ENCODE peak calls at places on chromosomes 13 and 19, in seven cellular contexts. P is kidney epithelial cell; W is brain microvascular endothelial cell; E is effector memory CD4-positive, alpha-beta T cell; G is neural progenitor cell; A is GM23248; J is retinal pigment epithelial cell. T is an unnamed sample.

GRCh38 chr19:54096642-54097106 is 3.9 kb downstream of the OSCAR start:
- DNase-seq in P (no peak), G (peak), A (peak), W (no peak), E (no peak), J (no peak), T (no peak)

GRCh38 chr13:26716984-26717383 is 43.6 kb downstream of the GPR12 start:
- DNase-seq in J (no peak), W (no peak), P (no peak), E (no peak), A (no peak), G (no peak), T (no peak)

GRCh38 chr13:30722361-30722760 is 13.0 kb upstream of the ALOX5AP start:
- DNase-seq in J (no peak), W (no peak), E (no peak), A (no peak), P (no peak), G (no peak), T (no peak)

GRCh38 chr13:40812724-40813445 is 23.5 kb downstream of the SLC25A15 start:
- DNase-seq in W (peak), A (peak), J (no peak), P (peak), E (no peak), G (no peak), T (no peak)

GRCh38 chr13:34179481-34179880 is 361.5 kb downstream of the RFC3 start:
- DNase-seq in P (no peak), E (no peak), J (peak), A (peak), G (peak), W (no peak), T (no peak)

GRCh38 chr13:89968468-89968867 is 1379.0 kb upstream of the MIR17HG start:
- DNase-seq in J (no peak), E (no peak), P (no peak), G (no peak), A (no peak), W (no peak), T (no peak)

GRCh38 chr19:38691938-38692457 is 44.5 kb downstream of the ACTN4 start:
- DNase-seq in G (no peak), P (peak), J (peak), E (no peak), W (peak), A (peak), T (peak)

GRCh38 chr13:112870062-112870352 is 99.0 kb upstream of the MCF2L start:
- DNase-seq in W (no peak), E (no peak), J (no peak), A (no peak), G (no peak), P (no peak), T (no peak)

GRCh38 chr19:44677019-44677809 is 5.9 kb downstream of the CEACAM19 start:
- DNase-seq in E (no peak), G (peak), P (no peak), W (peak), A (peak), J (peak), T (no peak)

GRCh38 chr13:83019986-83020385 is 862.3 kb downstream of the SLITRK1 start:
- DNase-seq in G (no peak), W (no peak), A (no peak), P (no peak), J (no peak), E (no peak), T (no peak)

GRCh38 chr19:36573020-36573947 is at the start of gene ZNF529:
- DNase-seq in E (peak), W (peak), G (peak), A (peak), J (peak), P (peak), T (peak)

GRCh38 chr13:101300531-101300930 is 115.8 kb downstream of the NALCN start:
- DNase-seq in G (no peak), J (no peak), A (no peak), W (no peak), P (no peak), E (no peak), T (no peak)

GRCh38 chr13:102651892-102652291 is 43.0 kb downstream of the METTL21C start:
- DNase-seq in E (no peak), W (peak), G (no peak), A (no peak), J (no peak), P (peak), T (peak)

GRCh38 chr13:108086678-108087077 is 128.7 kb downstream of the LIG4 start:
- DNase-seq in W (peak), E (no peak), G (peak), A (peak), P (peak), J (no peak), T (no peak)

GRCh38 chr13:99217461-99218101 is 16.9 kb downstream of the UBAC2 start:
- DNase-seq in E (no peak), P (no peak), J (no peak), W (no peak), G (no peak), A (no peak), T (no peak)

GRCh38 chr13:99211421-99212035 is 10.9 kb downstream of the UBAC2 start:
- DNase-seq in G (no peak), E (no peak), P (no peak), A (no peak), J (no peak), W (no peak), T (no peak)

GRCh38 chr13:99214232-99214631 is 13.6 kb downstream of the UBAC2 start:
- DNase-seq in E (no peak), A (no peak), P (no peak), G (no peak), W (no peak), J (no peak), T (no peak)

GRCh38 chr13:99215466-99215865 is 14.8 kb downstream of the UBAC2 start:
- DNase-seq in A (no peak), E (peak), W (no peak), G (no peak), P (no peak), J (no peak), T (no peak)

GRCh38 chr13:99214691-99215090 is 14.0 kb downstream of the UBAC2 start:
- DNase-seq in W (no peak), E (no peak), J (no peak), A (no peak), P (no peak), G (no peak), T (no peak)
- H3K4me3 ChIP-seq in W (no peak), E (peak), J (no peak), A (no peak), P (no peak), G (no peak), T (no peak)

GRCh38 chr19:18481505-18482222 is 40.2 kb downstream of the ELL start:
- DNase-seq in G (no peak), P (no peak), A (no peak), J (no peak), W (no peak), E (no peak), T (no peak)

GRCh38 chr19:18477974-18478373 is 40.0 kb upstream of the ISYNA1 start:
- DNase-seq in P (no peak), W (no peak), G (no peak), J (no peak), A (no peak), E (no peak), T (no peak)

GRCh38 chr19:18478545-18479311 is 40.8 kb upstream of the ISYNA1 start:
- DNase-seq in J (no peak), G (no peak), A (peak), E (peak), P (peak), W (peak), T (peak)

GRCh38 chr19:18477042-18477760 is 39.3 kb upstream of the ISYNA1 start:
- DNase-seq in A (peak), J (no peak), G (no peak), P (no peak), W (no peak), E (no peak), T (no peak)

GRCh38 chr19:18479964-18480723 is 41.7 kb downstream of the ELL start:
- DNase-seq in P (no peak), W (no peak), J (no peak), A (peak), E (no peak), G (no peak), T (no peak)
- H3K4me3 ChIP-seq in P (no peak), W (no peak), J (no peak), A (peak), E (no peak), G (no peak), T (no peak)

DNA sequence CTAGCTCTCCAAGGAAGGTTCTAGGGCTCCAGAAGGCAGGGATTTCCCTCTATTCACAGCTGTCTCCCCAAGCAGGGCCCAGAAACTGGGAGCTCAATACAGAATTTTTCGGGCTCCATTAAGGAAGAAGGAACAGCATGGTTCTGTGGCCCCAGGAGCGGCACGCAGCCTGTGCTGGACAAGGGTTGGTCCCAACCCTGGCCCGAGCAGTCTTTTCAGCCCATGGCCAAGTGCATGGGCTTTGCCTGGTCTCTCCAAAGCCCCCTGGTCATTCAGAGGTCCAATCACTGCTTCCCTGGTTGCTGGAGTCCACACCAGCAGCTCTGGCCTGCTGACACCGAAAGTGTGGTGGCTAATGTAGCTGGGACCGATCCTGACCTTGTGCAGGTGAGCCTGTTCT is 6.6 kb upstream of the PRKD2 start:
- DNase-seq in P (no peak), G (no peak), E (no peak), A (no peak), W (no peak), J (no peak), T (no peak)
- H3K4me3 ChIP-seq in P (no peak), G (no peak), E (no peak), A (no peak), W (no peak), J (no peak), T (no peak)

DNA sequence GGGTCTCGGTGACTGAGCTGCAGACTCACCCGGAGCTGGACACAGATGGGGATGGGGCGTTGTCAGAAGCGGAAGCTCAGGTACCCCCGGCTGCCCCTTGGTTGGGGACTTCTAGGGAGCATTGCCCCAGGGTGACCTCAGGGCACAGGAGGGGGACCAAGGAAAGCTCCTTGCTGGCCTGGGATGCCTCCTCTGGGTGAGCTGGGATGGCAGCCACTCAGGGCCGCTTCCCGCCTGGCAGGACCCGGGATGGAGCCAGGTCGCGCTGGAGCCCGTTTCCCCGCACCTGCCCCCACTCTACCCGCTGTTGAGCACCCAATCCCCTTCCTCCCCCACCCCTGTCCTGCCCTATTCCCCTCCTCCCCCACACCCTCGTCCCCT is 10.8 kb downstream of the PRKCSH start:
- DNase-seq in E (no peak), W (no peak), G (no peak), A (no peak), J (no peak), P (no peak), T (no peak)
- H3K4me3 ChIP-seq in E (no peak), W (no peak), G (no peak), A (no peak), J (no peak), P (no peak), T (no peak)

DNA sequence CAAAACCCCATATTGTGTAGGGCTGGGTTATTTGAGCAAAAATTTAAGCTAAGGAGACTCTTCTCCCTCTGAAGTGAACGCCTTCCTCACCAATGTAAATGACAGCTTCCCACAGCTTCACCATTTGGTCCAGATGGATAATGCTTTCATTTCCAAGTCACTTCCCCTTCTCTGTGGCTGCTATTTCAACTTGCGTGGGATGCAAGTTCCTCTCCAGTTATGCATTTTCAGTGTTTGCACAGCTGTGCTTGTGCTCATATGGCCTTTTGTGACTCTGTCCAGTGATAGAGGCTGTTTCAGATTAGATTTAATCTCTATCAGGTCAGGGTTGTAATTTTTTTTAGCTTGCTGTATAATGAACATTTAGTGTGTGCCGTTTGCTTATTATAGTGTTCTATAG is 86.4 kb downstream of the TNFRSF19 start:
- DNase-seq in P (no peak), A (peak), G (no peak), E (no peak), W (peak), J (no peak), T (peak)
- H3K4me3 ChIP-seq in P (no peak), A (peak), G (no peak), E (no peak), W (no peak), J (no peak), T (no peak)

GRCh38 chr19:47483200-47483599 is 819 bp downstream of the KPTN start:
- DNase-seq in J (no peak), P (no peak), W (no peak), G (no peak), E (no peak), A (no peak), T (no peak)
- H3K4me3 ChIP-seq in J (peak), P (peak), W (peak), G (peak), E (no peak), A (peak), T (peak)

GRCh38 chr19:57803594-57804325 is 11.0 kb downstream of the ZNF552 start:
- DNase-seq in J (peak), G (peak), A (peak), P (peak), E (no peak), W (peak), T (peak)
- H3K4me3 ChIP-seq in J (peak), G (peak), A (peak), P (peak), E (no peak), W (peak), T (peak)

GRCh38 chr19:342801-343421 is 1.7 kb downstream of the MIER2 start:
- DNase-seq in J (no peak), P (peak), E (no peak), G (no peak), W (peak), A (peak), T (peak)
- H3K4me3 ChIP-seq in J (peak), P (peak), E (no peak), G (peak), W (peak), A (peak), T (peak)

GRCh38 chr19:58511353-58512208 is at the start of gene SLC27A5:
- DNase-seq in A (no peak), J (no peak), E (no peak), W (no peak), G (no peak), P (no peak), T (no peak)
- H3K4me3 ChIP-seq in A (no peak), J (no peak), E (no peak), W (no peak), G (no peak), P (no peak), T (no peak)